ENCODE peak calls at places on chromosomes 1 and 21, in five cellular contexts. Y is HCEC 1CT, M is NCI-H460, L is hypothalamus, I is fibroblast of lung. S is an unnamed sample.

GRCh38 chr1:2416403-2416802 is 4.0 kb upstream of the PEX10 start:
- DNase-seq in Y (no peak), M (no peak), L (no peak), I (no peak), S (no peak)

GRCh38 chr1:35864813-35865212 is 18.2 kb upstream of the AGO1 start:
- DNase-seq in Y (no peak), M (no peak), L (no peak), I (no peak), S (no peak)

GRCh38 chr1:104132386-104132973 is 382.8 kb downstream of the AMY1C start:
- DNase-seq in Y (no peak), M (peak), L (no peak), I (peak), S (peak)

GRCh38 chr1:197917813-197918646 is 858 bp downstream of the LHX9 start:
- DNase-seq in Y (no peak), M (no peak), L (no peak), I (no peak), S (no peak)

GRCh38 chr1:45335732-45336365 is 4.1 kb upstream of the TOE1 start:
- DNase-seq in Y (no peak), M (no peak), L (no peak), I (no peak), S (no peak)

GRCh38 chr1:39485046-39485803 is 6.2 kb upstream of the BMP8A start:
- DNase-seq in Y (no peak), M (no peak), L (peak), I (no peak), S (no peak)

GRCh38 chr1:1119272-1119890 is 3.5 kb upstream of the C1orf159 start:
- DNase-seq in Y (no peak), M (no peak), L (no peak), I (no peak), S (no peak)

GRCh38 chr21:14982336-14982735 is 82.5 kb downstream of the NRIP1 start:
- DNase-seq in Y (no peak), M (no peak), L (no peak), I (no peak), S (no peak)

GRCh38 chr1:19029191-19030085 is 73.0 kb upstream of the IFFO2 start:
- DNase-seq in Y (peak), M (no peak), L (no peak), I (no peak), S (no peak)

GRCh38 chr21:28833181-28833580 is 159.5 kb downstream of the LTN1 start:
- DNase-seq in Y (peak), M (no peak), L (no peak), I (no peak), S (no peak)

GRCh38 chr1:100722211-100722610 is 2.7 kb downstream of the VCAM1 start:
- DNase-seq in Y (no peak), M (no peak), L (no peak), I (no peak), S (no peak)

GRCh38 chr1:67662884-67663283 is 22.1 kb upstream of the GADD45A start:
- DNase-seq in Y (no peak), M (no peak), L (no peak), I (no peak), S (no peak)

GRCh38 chr21:14850394-14850793 is 214.4 kb downstream of the NRIP1 start:
- DNase-seq in Y (peak), M (no peak), L (no peak), I (peak), S (peak)

GRCh38 chr21:36773111-36773510 is 74.2 kb downstream of the SIM2 start:
- DNase-seq in Y (peak), M (no peak), L (peak), I (peak), S (peak)

GRCh38 chr1:1440941-1441888 is 5.7 kb downstream of the VWA1 start:
- DNase-seq in Y (peak), M (no peak), L (no peak), I (peak), S (no peak)

GRCh38 chr1:14928412-14928811 is 225.1 kb upstream of the TMEM51 start:
- DNase-seq in Y (no peak), M (no peak), L (no peak), I (no peak), S (no peak)

GRCh38 chr1:90850925-90851710 is 134.0 kb upstream of the BARHL2 start:
- DNase-seq in Y (peak), M (peak), L (peak), I (peak), S (peak)

GRCh38 chr1:161046574-161047167 is 894 bp upstream of the USF1 start:
- DNase-seq in Y (no peak), M (no peak), L (no peak), I (no peak), S (no peak)

GRCh38 chr1:3443759-3444697 is 10.4 kb upstream of the ARHGEF16 start:
- DNase-seq in Y (no peak), M (no peak), L (no peak), I (no peak), S (no peak)

GRCh38 chr1:58290685-58291372 is 255.7 kb downstream of the OMA1 start:
- DNase-seq in Y (no peak), M (peak), L (no peak), I (peak), S (peak)

S was measured in HFFc6.